ENCODE peak calls at places on chromosomes 5 and 9, in six cellular contexts. N is A549, O is K562, S is HepG2, R is endothelial cell of umbilical vein, J is GM12878. W is an unnamed sample.

GRCh38 chr5:76662521-76662920 is 39.3 kb upstream of the F2RL2 start:
- DNase-seq in N (no peak), O (no peak), S (no peak), R (no peak), J (no peak), W (no peak)

GRCh38 chr9:135088348-135088978 is 995 bp downstream of the OLFM1 start:
- DNase-seq in N (no peak), O (no peak), S (no peak), R (no peak), J (no peak), W (no peak)

GRCh38 chr5:88060194-88060593 is 208.5 kb downstream of the TMEM161B start:
- DNase-seq in N (no peak), O (no peak), S (no peak), R (no peak), J (no peak), W (peak)

GRCh38 chr9:83992407-83992806 is 11.8 kb downstream of the RMI1 start:
- DNase-seq in N (no peak), O (peak), S (peak), R (no peak), J (no peak), W (no peak)

GRCh38 chr5:6251579-6252102 is 126.7 kb downstream of the MED10 start:
- DNase-seq in N (no peak), O (no peak), S (no peak), R (no peak), J (no peak), W (no peak)

GRCh38 chr9:79708541-79708940 is 136.8 kb downstream of the TLE4 start:
- DNase-seq in N (no peak), O (no peak), S (no peak), R (no peak), J (no peak), W (no peak)

GRCh38 chr9:129627556-129628492 is 1.9 kb downstream of the NTMT1 start:
- DNase-seq in N (no peak), O (no peak), S (no peak), R (no peak), J (no peak), W (no peak)

GRCh38 chr9:928363-929042 is 48.0 kb upstream of the DMRT3 start:
- DNase-seq in N (peak), O (peak), S (peak), R (peak), J (no peak), W (peak)

GRCh38 chr9:99146574-99146973 is 41.7 kb downstream of the TGFBR1 start:
- DNase-seq in N (no peak), O (no peak), S (no peak), R (peak), J (no peak), W (no peak)

GRCh38 chr9:34451545-34451944 is 6.8 kb downstream of the FAM219A start:
- DNase-seq in N (no peak), O (peak), S (no peak), R (no peak), J (no peak), W (peak)

GRCh38 chr5:173627860-173628392 is 11.5 kb upstream of the BOD1 start:
- DNase-seq in N (no peak), O (no peak), S (no peak), R (no peak), J (no peak), W (no peak)

GRCh38 chr5:90182726-90183125 is 226.8 kb downstream of the CETN3 start:
- DNase-seq in N (no peak), O (no peak), S (no peak), R (no peak), J (no peak), W (no peak)

GRCh38 chr5:87020099-87020934 is 247.4 kb upstream of the RASA1 start:
- DNase-seq in N (peak), O (no peak), S (no peak), R (no peak), J (peak), W (peak)

GRCh38 chr5:180352116-180352975 is 790 bp downstream of the GFPT2 start:
- DNase-seq in N (peak), O (no peak), S (no peak), R (no peak), J (no peak), W (no peak)

GRCh38 chr5:65873181-65873580 is 53.2 kb upstream of the ERBIN start:
- DNase-seq in N (no peak), O (no peak), S (no peak), R (peak), J (no peak), W (no peak)

GRCh38 chr9:5073701-5074100 is 88.6 kb downstream of the JAK2 start:
- DNase-seq in N (no peak), O (no peak), S (no peak), R (no peak), J (no peak), W (no peak)

GRCh38 chr9:125260564-125260963 is 1.1 kb upstream of the GAPVD1 start:
- DNase-seq in N (no peak), O (no peak), S (peak), R (no peak), J (no peak), W (peak)

GRCh38 chr5:66378407-66378806 is 217.8 kb upstream of the MAST4 start:
- DNase-seq in N (no peak), O (no peak), S (no peak), R (no peak), J (no peak), W (no peak)

GRCh38 chr5:175464414-175465233 is 13.7 kb upstream of the SFXN1 start:
- DNase-seq in N (peak), O (peak), S (peak), R (peak), J (no peak), W (peak)

GRCh38 chr5:154593091-154593490 is 115.1 kb upstream of the HAND1 start:
- DNase-seq in N (no peak), O (no peak), S (no peak), R (no peak), J (no peak), W (no peak)

GRCh38 chr9:105146677-105147076 is 97.8 kb upstream of the SLC44A1 start:
- DNase-seq in N (no peak), O (no peak), S (no peak), R (no peak), J (no peak), W (no peak)

GRCh38 chr9:82223442-82223841 is 234.9 kb downstream of the SPATA31D1 start:
- DNase-seq in N (no peak), O (no peak), S (no peak), R (no peak), J (no peak), W (no peak)

GRCh38 chr5:122313001-122313402 is 965 bp downstream of the SNCAIP start:
- DNase-seq in N (no peak), O (no peak), S (no peak), R (peak), J (no peak), W (no peak)

GRCh38 chr5:150651924-150652688 is 8.9 kb upstream of the MYOZ3 start:
- DNase-seq in N (no peak), O (no peak), S (no peak), R (no peak), J (no peak), W (no peak)

GRCh38 chr5:59972043-59972442 is 78.5 kb upstream of the PDE4D start:
- DNase-seq in N (no peak), O (no peak), S (no peak), R (no peak), J (no peak), W (no peak)

GRCh38 chr5:154199263-154199662 is 8.7 kb downstream of the GALNT10 start:
- DNase-seq in N (peak), O (peak), S (peak), R (no peak), J (no peak), W (no peak)

GRCh38 chr9:105204416-105204815 is 40.0 kb upstream of the SLC44A1 start:
- DNase-seq in N (no peak), O (no peak), S (no peak), R (no peak), J (no peak), W (no peak)

GRCh38 chr5:69334793-69335268 is 2.2 kb upstream of the CCDC125 start:
- DNase-seq in N (peak), O (peak), S (peak), R (peak), J (no peak), W (peak)

GRCh38 chr9:116662633-116663032 is 24.5 kb upstream of the TRIM32 start:
- DNase-seq in N (no peak), O (no peak), S (no peak), R (no peak), J (no peak), W (no peak)

GRCh38 chr5:79546782-79547428 is 33.0 kb upstream of the HOMER1 start:
- DNase-seq in N (no peak), O (peak), S (peak), R (no peak), J (no peak), W (no peak)

GRCh38 chr9:64773491-64773931 is 511.5 kb downstream of the FOXD4L5 start:
- DNase-seq in N (no peak), O (peak), S (no peak), R (no peak), J (no peak), W (peak)

GRCh38 chr5:78907255-78907886 is 77.7 kb downstream of the ARSB start:
- DNase-seq in N (no peak), O (no peak), S (no peak), R (peak), J (peak), W (peak)

GRCh38 chr9:37126214-37126788 is 5.9 kb downstream of the ZCCHC7 start:
- DNase-seq in N (no peak), O (no peak), S (no peak), R (no peak), J (no peak), W (no peak)

GRCh38 chr9:134704499-134704898 is 62.9 kb downstream of the COL5A1 start:
- DNase-seq in N (no peak), O (no peak), S (no peak), R (peak), J (no peak), W (no peak)

GRCh38 chr5:16855475-16855874 is 80.6 kb downstream of the MYO10 start:
- DNase-seq in N (no peak), O (no peak), S (no peak), R (peak), J (no peak), W (no peak)

GRCh38 chr5:16857635-16858034 is 78.5 kb downstream of the MYO10 start:
- DNase-seq in N (no peak), O (no peak), S (no peak), R (no peak), J (no peak), W (no peak)

GRCh38 chr5:16854351-16854750 is 81.7 kb downstream of the MYO10 start:
- DNase-seq in N (no peak), O (no peak), S (no peak), R (no peak), J (no peak), W (no peak)

GRCh38 chr5:16859346-16859745 is 76.7 kb downstream of the MYO10 start:
- DNase-seq in N (no peak), O (no peak), S (no peak), R (no peak), J (no peak), W (no peak)

GRCh38 chr5:16856531-16856930 is 79.6 kb downstream of the MYO10 start:
- DNase-seq in N (no peak), O (no peak), S (no peak), R (no peak), J (no peak), W (peak)
- TF ChIP-seq MAX in N (no peak), O (no peak), S (no peak), R (no peak), J (no peak), W (no peak)

GRCh38 chr5:146878471-146879172 is at the start of gene PPP2R2B:
- DNase-seq in N (no peak), O (no peak), S (no peak), R (no peak), J (no peak), W (no peak)
- H3K4me3 ChIP-seq in N (peak), O (no peak), S (no peak), R (no peak), J (no peak), W (no peak)

GRCh38 chr5:135239461-135240282 is 159.4 kb downstream of the MACROH2A1 start:
- DNase-seq in N (no peak), O (no peak), S (no peak), R (no peak), J (no peak), W (no peak)

GRCh38 chr5:135240283-135240633 is 158.8 kb downstream of the MACROH2A1 start:
- DNase-seq in N (no peak), O (no peak), S (no peak), R (no peak), J (no peak), W (no peak)

GRCh38 chr5:135236951-135237791 is 161.9 kb downstream of the MACROH2A1 start:
- DNase-seq in N (no peak), O (no peak), S (no peak), R (no peak), J (no peak), W (no peak)

GRCh38 chr5:135240781-135241360 is 158.2 kb downstream of the MACROH2A1 start:
- DNase-seq in N (no peak), O (no peak), S (no peak), R (no peak), J (no peak), W (no peak)

GRCh38 chr5:135238622-135239460 is 160.2 kb downstream of the MACROH2A1 start:
- DNase-seq in N (no peak), O (no peak), S (no peak), R (no peak), J (no peak), W (no peak)
- TF ChIP-seq MYC in N (no peak), O (no peak), S (no peak), R (no peak), J (no peak), W (no peak)

GRCh38 chr9:138112090-138112748 is 234.6 kb downstream of the CACNA1B start:
- DNase-seq in N (no peak), O (no peak), S (no peak), R (no peak), J (no peak), W (no peak)
- TF ChIP-seq MAX in N (no peak), O (no peak), S (no peak), R (no peak), J (no peak), W (no peak)

GRCh38 chr5:55993013-55993412 is 1.8 kb downstream of the IL6ST start:
- DNase-seq in N (no peak), O (no peak), S (no peak), R (peak), J (no peak), W (peak)

GRCh38 chr5:55991768-55992486 is 2.8 kb downstream of the IL6ST start:
- DNase-seq in N (no peak), O (no peak), S (peak), R (peak), J (no peak), W (peak)

GRCh38 chr5:55986931-55987330 is 7.8 kb downstream of the IL6ST start:
- DNase-seq in N (no peak), O (no peak), S (no peak), R (no peak), J (no peak), W (no peak)

GRCh38 chr5:55988979-55989612 is 5.7 kb downstream of the IL6ST start:
- DNase-seq in N (no peak), O (no peak), S (peak), R (peak), J (no peak), W (no peak)

DNA sequence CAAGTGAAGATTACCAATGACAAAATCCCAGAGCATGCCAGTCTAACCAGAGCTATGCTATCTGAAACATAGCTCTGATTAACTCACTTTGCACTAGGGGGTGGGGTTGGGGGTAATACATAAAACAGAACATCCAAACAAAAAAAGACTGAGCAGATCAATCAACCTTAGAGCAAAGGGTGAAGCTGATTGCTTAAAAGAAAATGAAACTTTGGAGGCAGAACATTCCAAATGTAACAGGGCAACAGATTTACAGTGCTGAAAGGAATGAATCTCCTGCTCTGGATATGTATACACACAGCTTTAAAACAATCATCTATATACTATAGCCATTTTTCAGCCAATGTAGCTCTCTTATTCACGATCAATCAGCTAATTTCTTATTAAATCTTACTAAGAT is 4.9 kb downstream of the IL6ST start:
- DNase-seq in N (no peak), O (no peak), S (peak), R (no peak), J (no peak), W (no peak)
- H3K4me3 ChIP-seq in N (no peak), O (no peak), S (peak), R (no peak), J (peak), W (no peak)

GRCh38 chr5:135317286-135317685 is 81.7 kb downstream of the MACROH2A1 start:
- DNase-seq in N (no peak), O (no peak), S (no peak), R (no peak), J (no peak), W (no peak)

GRCh38 chr5:135315394-135315793 is 83.6 kb downstream of the MACROH2A1 start:
- DNase-seq in N (no peak), O (no peak), S (no peak), R (no peak), J (no peak), W (no peak)

GRCh38 chr5:135312255-135312935 is 86.6 kb downstream of the MACROH2A1 start:
- DNase-seq in N (no peak), O (no peak), S (no peak), R (no peak), J (no peak), W (no peak)

GRCh38 chr5:135313405-135313804 is 85.6 kb downstream of the MACROH2A1 start:
- DNase-seq in N (no peak), O (no peak), S (no peak), R (no peak), J (no peak), W (no peak)

GRCh38 chr5:135313946-135314345 is 85.1 kb downstream of the MACROH2A1 start:
- DNase-seq in N (no peak), O (no peak), S (no peak), R (no peak), J (no peak), W (no peak)
- TF ChIP-seq MYC in N (no peak), O (no peak), S (no peak), R (no peak), J (no peak), W (no peak)

GRCh38 chr9:89496645-89497044 is 1.3 kb downstream of the SEMA4D start:
- DNase-seq in N (no peak), O (no peak), S (no peak), R (no peak), J (no peak), W (no peak)
- TF ChIP-seq MAX in N (no peak), O (no peak), S (no peak), R (no peak), J (no peak), W (no peak)

DNA sequence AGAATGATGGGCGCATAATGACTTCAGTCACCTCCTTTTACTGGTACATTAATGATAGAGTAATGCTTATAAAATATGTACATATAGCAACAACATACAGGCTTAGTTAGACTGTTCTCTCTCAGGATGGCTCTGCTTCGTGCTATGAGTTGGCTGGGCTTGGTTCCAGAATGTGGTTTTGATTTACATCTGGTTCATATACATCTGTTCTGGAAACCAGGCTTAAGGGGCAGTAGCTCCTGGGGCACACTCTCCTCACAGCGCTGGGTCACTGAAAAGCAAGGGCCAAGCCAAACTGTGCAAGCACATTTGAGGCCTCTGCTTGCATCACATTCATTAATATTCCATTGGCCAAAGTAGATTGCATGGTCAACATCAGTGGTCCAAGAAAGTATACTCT is 44.9 kb downstream of the PCSK1 start:
- DNase-seq in N (no peak), O (no peak), S (no peak), R (no peak), J (no peak), W (no peak)
- H3K4me3 ChIP-seq in N (no peak), O (no peak), S (no peak), R (no peak), J (no peak), W (no peak)